ENCODE peak calls at places on chromosomes 1 and 21, in seven cellular contexts. T, Y, N, B, K, W and G are unnamed samples.

GRCh38 chr1:55067022-55067781 is 27.9 kb downstream of the PCSK9 start:
- DNase-seq in T (no peak), Y (no peak), N (no peak), B (no peak), K (no peak), W (no peak), G (no peak)

GRCh38 chr1:210233495-210234253 is 1.1 kb downstream of the SERTAD4 start:
- DNase-seq in T (peak; percentile 47), Y (no peak), N (no peak), B (peak; percentile 70), K (peak; percentile 67), W (no peak), G (peak; percentile 83)

GRCh38 chr1:22756053-22756730 is 45.6 kb downstream of the EPHB2 start:
- DNase-seq in T (no peak), Y (no peak), N (no peak), B (no peak), K (no peak), W (no peak), G (no peak)

GRCh38 chr1:49765034-49765433 is 258.7 kb downstream of the AGBL4 start:
- DNase-seq in T (no peak), Y (no peak), N (no peak), B (no peak), K (no peak), W (no peak), G (no peak)

GRCh38 chr1:1306070-1306660 is 1.6 kb downstream of the ACAP3 start:
- DNase-seq in T (peak; percentile 42), Y (no peak), N (no peak), B (no peak), K (no peak), W (no peak), G (no peak)

GRCh38 chr1:101238041-101238515 is 1.3 kb downstream of the S1PR1 start:
- DNase-seq in T (peak; percentile 80), Y (peak; percentile 28), N (no peak), B (no peak), K (no peak), W (no peak), G (no peak)

GRCh38 chr21:29701676-29702075 is 238.1 kb downstream of the GRIK1 start:
- DNase-seq in T (no peak), Y (no peak), N (no peak), B (no peak), K (no peak), W (no peak), G (no peak)

GRCh38 chr1:57162607-57163235 is 196.9 kb upstream of the C8B start:
- DNase-seq in T (no peak), Y (no peak), N (peak; percentile 77), B (no peak), K (no peak), W (no peak), G (no peak)

GRCh38 chr1:168320805-168321577 is 40.3 kb downstream of the TBX19 start:
- DNase-seq in T (peak; percentile 45), Y (no peak), N (no peak), B (peak; percentile 40), K (no peak), W (no peak), G (peak; percentile 87)

GRCh38 chr1:94795321-94795899 is 24.7 kb upstream of the SLC44A3 start:
- DNase-seq in T (no peak), Y (no peak), N (no peak), B (no peak), K (no peak), W (no peak), G (no peak)

GRCh38 chr1:58784758-58785423 is 1.0 kb upstream of the JUN start:
- DNase-seq in T (peak; percentile 81), Y (peak; percentile 59), N (peak; percentile 93), B (peak; percentile 82), K (peak; percentile 76), W (peak; percentile 85), G (peak; percentile 96)

GRCh38 chr1:10791117-10791951 is 5.1 kb downstream of the CASZ1 start:
- DNase-seq in T (no peak), Y (no peak), N (no peak), B (no peak), K (no peak), W (no peak), G (no peak)

GRCh38 chr1:21935393-21935804 is 1.7 kb downstream of the HSPG2 start:
- DNase-seq in T (no peak), Y (no peak), N (no peak), B (peak; percentile 45), K (no peak), W (no peak), G (no peak)

GRCh38 chr1:54606096-54606989 is 17.0 kb downstream of the FAM151A start:
- DNase-seq in T (no peak), Y (no peak), N (no peak), B (no peak), K (no peak), W (no peak), G (no peak)

GRCh38 chr1:101005871-101006270 is 19.7 kb downstream of the DPH5 start:
- DNase-seq in T (peak; percentile 22), Y (no peak), N (no peak), B (no peak), K (no peak), W (no peak), G (no peak)

GRCh38 chr1:67338642-67339041 is 31.0 kb downstream of the IL12RB2 start:
- DNase-seq in T (peak; percentile 43), Y (no peak), N (no peak), B (peak; percentile 36), K (no peak), W (no peak), G (no peak)

GRCh38 chr1:91476538-91477217 is 24.0 kb upstream of the CDC7 start:
- DNase-seq in T (no peak), Y (no peak), N (no peak), B (no peak), K (no peak), W (no peak), G (no peak)

GRCh38 chr1:48200166-48200900 is 22.2 kb upstream of the SLC5A9 start:
- DNase-seq in T (no peak), Y (no peak), N (no peak), B (no peak), K (no peak), W (no peak), G (peak; percentile 10)

GRCh38 chr1:243270097-243270864 is 14.4 kb downstream of the SDCCAG8 start:
- DNase-seq in T (no peak), Y (no peak), N (no peak), B (no peak), K (no peak), W (no peak), G (no peak)

GRCh38 chr1:200496937-200497336 is 87.1 kb upstream of the ZNF281 start:
- DNase-seq in T (no peak), Y (no peak), N (no peak), B (no peak), K (no peak), W (no peak), G (no peak)

GRCh38 chr21:26127918-26128317 is 42.7 kb downstream of the APP start:
- DNase-seq in T (no peak), Y (no peak), N (no peak), B (no peak), K (no peak), W (no peak), G (peak; percentile 53)

GRCh38 chr1:154320882-154321608 is at the start of gene AQP10:
- DNase-seq in T (no peak), Y (no peak), N (no peak), B (no peak), K (no peak), W (no peak), G (no peak)

GRCh38 chr1:189678779-189679178 is 798.9 kb downstream of the BRINP3 start:
- DNase-seq in T (no peak), Y (no peak), N (no peak), B (no peak), K (no peak), W (no peak), G (no peak)

GRCh38 chr1:228317891-228318810 is 88.5 kb downstream of the TRIM11 start:
- DNase-seq in T (no peak), Y (no peak), N (peak; percentile 57), B (no peak), K (no peak), W (no peak), G (no peak)

GRCh38 chr1:212561501-212561931 is 47.0 kb upstream of the ATF3 start:
- DNase-seq in T (no peak), Y (no peak), N (no peak), B (no peak), K (no peak), W (no peak), G (peak; percentile 76)

GRCh38 chr1:29365906-29366670 is 129.8 kb downstream of the PTPRU start:
- DNase-seq in T (no peak), Y (no peak), N (no peak), B (no peak), K (peak; percentile 24), W (no peak), G (no peak)

GRCh38 chr1:69126761-69127160 is 441.0 kb upstream of the LRRC7 start:
- DNase-seq in T (no peak), Y (no peak), N (no peak), B (no peak), K (no peak), W (no peak), G (no peak)

GRCh38 chr1:240344918-240345317 is 253.2 kb downstream of the FMN2 start:
- DNase-seq in T (no peak), Y (no peak), N (no peak), B (no peak), K (no peak), W (no peak), G (peak; percentile 13)